ENCODE peak calls at places on chromosomes 16 and 17, in nine cellular contexts. J is stomach; S is Peyer's patch; A is tibial artery; G is GM23248; F is iPS DF 6.9; T is CD8-positive, alpha-beta T cell; N is CD4-positive, alpha-beta memory T cell; V is effector memory CD4-positive, alpha-beta T cell. Z is an unnamed sample. For H3K36me3, the result is how much of the 10 kb centered on the place peaks cover.

GRCh38 chr17:78381601-78382168 is 3.2 kb downstream of the PGS1 start:
- DNase-seq in J (no peak), A (no peak), G (peak), N (peak), S (peak), F (no peak), V (peak), T (no peak), Z (no peak)

GRCh38 chr16:79163666-79164377 is 436.7 kb downstream of the MAF start:
- DNase-seq in S (peak), V (no peak), T (no peak), F (no peak), A (no peak), G (no peak), N (no peak), J (no peak), Z (no peak)

GRCh38 chr16:79751785-79752184 is 151.2 kb upstream of the MAF start:
- DNase-seq in S (peak), T (no peak), F (no peak), A (peak), J (no peak), N (no peak), V (no peak), G (peak), Z (no peak)

GRCh38 chr17:57296231-57296630 is 39.9 kb downstream of the MSI2 start:
- DNase-seq in V (no peak), T (no peak), J (no peak), S (no peak), G (no peak), N (no peak), F (no peak), A (no peak), Z (peak)

GRCh38 chr16:88649195-88649923 is 1.5 kb downstream of the CYBA start:
- DNase-seq in N (no peak), S (peak), J (no peak), T (no peak), G (no peak), F (no peak), V (no peak), A (no peak), Z (peak)

GRCh38 chr16:54050281-54051210 is 236.0 kb downstream of the IRX3 start:
- DNase-seq in S (no peak), A (no peak), T (no peak), N (no peak), G (no peak), J (no peak), V (no peak), F (peak), Z (peak)

GRCh38 chr16:80997139-80997798 is 9.4 kb downstream of the CMC2 start:
- DNase-seq in S (no peak), T (no peak), F (no peak), A (no peak), G (peak), V (no peak), J (no peak), N (no peak), Z (no peak)

GRCh38 chr16:9761870-9762269 is 420.4 kb downstream of the GRIN2A start:
- DNase-seq in G (no peak), V (no peak), F (no peak), N (no peak), T (no peak), A (no peak), S (no peak), J (no peak), Z (no peak)

GRCh38 chr16:21101631-21102420 is 48.8 kb downstream of the DNAH3 start:
- DNase-seq in V (no peak), N (no peak), J (peak), F (no peak), T (no peak), S (peak), G (peak), A (no peak), Z (peak)

GRCh38 chr17:41530062-41531048 is 2.2 kb upstream of the KRT19 start:
- DNase-seq in N (no peak), T (no peak), J (peak), V (no peak), S (peak), G (peak), F (no peak), A (no peak), Z (no peak)

GRCh38 chr16:11349599-11350276 is 4.5 kb downstream of the RMI2 start:
- DNase-seq in A (peak), V (no peak), T (no peak), J (peak), G (peak), N (no peak), F (no peak), S (peak), Z (peak)

GRCh38 chr16:29943846-29944669 is 17.8 kb upstream of the TMEM219 start:
- DNase-seq in A (peak), S (peak), G (peak), J (peak), F (peak), V (no peak), T (no peak), N (no peak), Z (peak)

GRCh38 chr17:8001976-8002645 is at the start of gene GUCY2D:
- DNase-seq in A (no peak), N (no peak), J (no peak), F (no peak), V (no peak), T (no peak), G (no peak), S (peak), Z (no peak)

GRCh38 chr17:80781851-80782277 is 209.8 kb upstream of the CHMP6 start:
- DNase-seq in T (no peak), G (no peak), S (no peak), J (no peak), A (no peak), V (no peak), N (no peak), F (no peak), Z (no peak)

GRCh38 chr17:2433696-2434095 is 32.8 kb upstream of the MNT start:
- DNase-seq in G (peak), F (no peak), A (no peak), J (no peak), S (no peak), T (no peak), V (no peak), N (no peak), Z (no peak)

GRCh38 chr17:38921756-38922411 is 3.5 kb upstream of the LASP1NB start:
- DNase-seq in J (peak), S (peak), V (no peak), G (peak), F (no peak), A (no peak), N (no peak), T (peak), Z (no peak)

GRCh38 chr16:79716645-79717323 is 116.2 kb upstream of the MAF start:
- DNase-seq in G (no peak), N (no peak), J (no peak), T (no peak), A (no peak), V (no peak), F (no peak), S (no peak), Z (no peak)

GRCh38 chr17:60145006-60145935 is 4.5 kb upstream of the CA4 start:
- DNase-seq in N (no peak), S (no peak), T (no peak), V (no peak), G (peak), F (no peak), J (no peak), A (no peak), Z (no peak)

GRCh38 chr16:80938035-80938927 is 68.4 kb downstream of the CMC2 start:
- DNase-seq in F (no peak), T (no peak), A (peak), G (peak), J (no peak), S (peak), N (no peak), V (no peak), Z (no peak)

GRCh38 chr16:4664538-4665418 is 28.6 kb upstream of the NUDT16L1 start:
- DNase-seq in S (peak), G (no peak), V (peak), A (no peak), N (peak), F (no peak), T (peak), J (peak), Z (no peak)

GRCh38 chr16:55871411-55872038 is 3.6 kb downstream of the CES5A start:
- DNase-seq in F (no peak), J (no peak), A (no peak), T (no peak), G (no peak), V (no peak), S (no peak), N (no peak), Z (no peak)

GRCh38 chr16:55873122-55873521 is 2.1 kb downstream of the CES5A start:
- DNase-seq in V (no peak), J (no peak), A (no peak), T (no peak), N (no peak), F (no peak), G (no peak), S (no peak), Z (no peak)

GRCh38 chr16:55872130-55872529 is 3.0 kb downstream of the CES5A start:
- DNase-seq in T (no peak), G (no peak), S (no peak), A (no peak), V (no peak), J (no peak), N (no peak), F (no peak), Z (no peak)

GRCh38 chr16:55868137-55868536 is 7.0 kb downstream of the CES5A start:
- DNase-seq in F (no peak), A (no peak), N (no peak), J (no peak), G (no peak), V (no peak), S (no peak), T (no peak), Z (no peak)

GRCh38 chr16:55868980-55869379 is 6.2 kb downstream of the CES5A start:
- DNase-seq in G (no peak), V (no peak), T (no peak), N (no peak), A (no peak), F (no peak), J (no peak), S (no peak), Z (no peak)
- H3K27ac ChIP-seq in G (no peak), V (no peak), T (no peak), N (no peak), A (no peak), F (no peak), J (no peak), S (no peak), Z (no peak)

GRCh38 chr17:34847939-34848338 is 113.3 kb downstream of the CCT6B start:
- DNase-seq in F (no peak), A (no peak), N (no peak), V (no peak), G (no peak), J (no peak), T (no peak), S (no peak), Z (no peak)
- H3K4me3 ChIP-seq in F (no peak), A (no peak), N (no peak), V (no peak), G (no peak), J (no peak), T (no peak), S (no peak), Z (no peak)

DNA sequence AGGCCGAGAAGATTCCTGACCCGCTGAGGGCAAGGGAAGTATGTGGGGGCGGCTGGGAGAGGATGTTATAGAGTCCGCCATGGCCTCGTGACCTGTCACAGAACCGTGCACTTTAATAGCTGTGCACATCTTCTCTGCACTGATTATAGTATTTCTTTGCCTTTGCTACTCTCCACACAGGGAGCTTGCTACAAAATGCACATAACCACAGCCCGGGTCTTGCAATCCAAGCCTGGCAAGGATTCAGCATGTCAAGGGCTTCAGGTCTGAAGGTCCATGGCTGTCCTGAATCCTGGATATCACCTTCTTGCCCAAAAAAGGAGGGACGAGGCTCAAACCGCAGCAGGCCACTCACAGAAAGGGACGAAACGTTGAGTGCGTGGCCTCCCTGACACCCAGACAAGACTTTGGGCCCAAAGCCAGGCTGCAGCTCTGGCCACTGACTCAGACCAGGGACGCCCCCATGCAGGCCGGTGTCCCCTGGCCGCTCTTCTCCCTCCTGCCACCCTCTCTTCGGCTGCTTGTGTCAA is 43.7 kb downstream of the USP22 start:
- DNase-seq in G (peak), S (no peak), A (no peak), J (no peak), F (no peak), N (no peak), T (no peak), V (no peak), Z (no peak)
- H3K36me3 ChIP-seq in G (under half), S (under half), A (under half), J (under half), F (under half), N (under half), T (under half), V (under half), Z (half or more)

GRCh38 chr17:43845772-43846171 is 1.2 kb upstream of the CD300LG start:
- DNase-seq in S (no peak), J (no peak), N (no peak), G (no peak), V (no peak), T (no peak), A (no peak), F (no peak), Z (no peak)

GRCh38 chr17:43846963-43847369 is at the start of gene CD300LG:
- DNase-seq in G (peak), J (no peak), F (no peak), V (no peak), N (no peak), A (no peak), S (no peak), T (no peak), Z (no peak)

GRCh38 chr17:43848601-43849000 is 1.6 kb downstream of the CD300LG start:
- DNase-seq in T (no peak), F (no peak), A (no peak), S (no peak), N (no peak), V (no peak), J (no peak), G (no peak), Z (no peak)

GRCh38 chr17:43844241-43844640 is 2.7 kb upstream of the CD300LG start:
- DNase-seq in G (no peak), F (no peak), J (no peak), A (no peak), T (no peak), S (no peak), V (no peak), N (no peak), Z (no peak)

DNA sequence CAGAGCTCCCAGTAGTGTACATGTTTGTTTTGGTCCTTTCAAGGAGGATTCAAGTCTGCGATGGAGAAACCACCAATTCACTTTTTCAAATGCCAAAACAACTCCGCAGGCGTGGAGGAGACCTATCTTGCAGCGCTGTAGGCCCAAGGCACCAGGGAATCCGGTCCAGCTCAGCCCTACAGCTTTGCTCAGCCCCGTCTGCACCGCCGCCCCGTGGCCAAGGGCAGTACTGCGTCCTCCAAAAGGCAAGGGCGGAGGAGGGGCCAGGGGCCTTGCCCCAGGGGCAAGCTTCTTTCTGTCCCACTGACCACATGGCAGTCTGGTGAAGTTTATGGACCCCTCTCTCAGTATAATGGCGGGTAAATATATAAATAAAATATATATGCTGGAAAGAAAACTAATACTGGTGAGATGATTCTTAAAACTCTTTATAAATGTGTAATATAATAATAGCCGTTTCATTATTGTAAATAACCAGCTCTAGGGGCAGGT is 709 bp upstream of the CD300LG start:
- DNase-seq in T (peak), S (peak), F (peak), V (peak), G (peak), J (peak), N (peak), A (peak), Z (peak)
- H3K27ac ChIP-seq in T (no peak), S (no peak), F (no peak), V (no peak), G (no peak), J (no peak), N (no peak), A (no peak), Z (no peak)

GRCh38 chr17:74759941-74760340 is 11.5 kb downstream of the NHERF1 start:
- DNase-seq in A (no peak), F (no peak), N (peak), J (peak), G (no peak), T (no peak), V (no peak), S (no peak), Z (no peak)
- H3K4me3 ChIP-seq in A (no peak), F (no peak), N (peak), J (peak), G (no peak), T (peak), V (peak), S (peak), Z (no peak)

GRCh38 chr17:64503341-64503740 is 2.7 kb downstream of the DDX5 start:
- DNase-seq in S (no peak), T (no peak), V (no peak), G (peak), J (no peak), F (no peak), A (no peak), N (no peak), Z (no peak)
- H3K36me3 ChIP-seq in S (under half), T (half or more), V (half or more), G (half or more), J (half or more), F (under half), A (half or more), N (half or more), Z (half or more)

GRCh38 chr16:49620868-49621239 is 235.1 kb downstream of the ZNF423 start:
- DNase-seq in T (no peak), F (no peak), N (no peak), G (no peak), S (no peak), J (no peak), V (no peak), A (no peak), Z (no peak)

GRCh38 chr16:49621240-49622083 is 234.4 kb downstream of the ZNF423 start:
- DNase-seq in A (no peak), S (no peak), J (no peak), G (no peak), V (no peak), N (no peak), T (no peak), F (no peak), Z (no peak)

GRCh38 chr16:49623501-49624266 is 232.2 kb downstream of the ZNF423 start:
- DNase-seq in S (no peak), J (no peak), T (no peak), A (no peak), N (no peak), V (no peak), G (no peak), F (no peak), Z (no peak)

GRCh38 chr16:49622084-49622390 is 233.9 kb downstream of the ZNF423 start:
- DNase-seq in S (no peak), A (no peak), J (no peak), N (no peak), F (no peak), V (no peak), T (no peak), G (no peak), Z (no peak)

DNA sequence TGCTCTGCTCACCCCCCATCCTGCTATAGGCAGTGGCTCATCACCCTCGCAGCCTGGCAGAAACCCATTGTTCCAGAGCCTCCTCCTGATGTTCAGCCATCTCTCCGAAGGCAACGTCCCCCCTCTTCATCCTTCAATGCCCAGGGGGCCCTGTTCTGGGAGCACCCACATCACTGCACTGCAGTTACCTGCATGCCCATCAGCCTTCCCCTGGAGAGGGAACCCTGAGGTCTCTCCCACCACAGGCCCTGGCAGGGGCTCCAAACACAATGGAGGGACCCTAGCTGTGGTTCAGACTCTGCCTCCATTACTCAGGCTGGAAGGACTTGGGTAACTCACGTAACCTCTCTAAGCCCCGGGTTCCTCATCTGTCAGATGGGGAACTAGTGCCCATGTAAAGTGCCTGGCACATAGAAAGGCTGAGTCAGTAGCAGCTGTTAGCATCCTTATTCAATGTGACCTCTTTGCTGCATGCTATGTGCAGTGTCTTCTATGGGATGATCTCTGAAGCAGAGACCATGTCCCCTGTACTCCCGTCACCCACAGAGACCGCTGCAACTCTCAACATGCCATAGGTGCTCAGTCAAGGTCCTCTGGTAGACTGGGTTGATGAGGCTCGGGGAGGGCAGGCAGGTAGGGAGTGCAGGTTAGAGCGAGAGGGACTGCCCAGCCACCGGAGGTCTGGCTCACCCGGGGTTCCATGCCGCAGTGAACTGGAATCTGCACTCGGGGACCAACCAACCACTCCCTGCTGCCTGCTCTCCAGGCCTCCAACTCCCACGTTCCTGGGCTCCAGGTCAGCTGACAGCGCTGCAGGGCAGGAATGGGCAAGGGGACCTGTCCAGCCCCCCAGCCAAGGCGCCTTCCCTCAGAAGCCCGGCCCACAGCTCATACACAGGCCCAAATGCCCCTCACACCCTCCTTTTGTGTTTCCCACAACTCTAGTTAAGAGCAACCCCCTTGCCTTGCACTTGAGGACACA is 233.2 kb downstream of the ZNF423 start:
- DNase-seq in V (no peak), N (no peak), T (no peak), F (no peak), A (no peak), S (no peak), G (no peak), J (no peak), Z (no peak)
- H3K27ac ChIP-seq in V (no peak), N (no peak), T (no peak), F (no peak), A (no peak), S (no peak), G (no peak), J (no peak), Z (no peak)

GRCh38 chr16:2858245-2859025 is 465 bp upstream of the PRSS22 start:
- DNase-seq in T (no peak), G (no peak), A (no peak), J (peak), V (no peak), N (no peak), S (peak), F (no peak), Z (no peak)
- H3K4me3 ChIP-seq in T (peak), G (no peak), A (no peak), J (peak), V (peak), N (no peak), S (peak), F (peak), Z (no peak)

GRCh38 chr16:69260019-69260418 is 51.1 kb upstream of the VPS4A start:
- DNase-seq in T (no peak), S (no peak), F (peak), A (no peak), N (no peak), V (no peak), G (no peak), J (no peak), Z (no peak)

GRCh38 chr16:69266334-69267063 is 44.7 kb upstream of the VPS4A start:
- DNase-seq in G (no peak), T (no peak), J (no peak), S (no peak), N (no peak), V (no peak), A (no peak), F (no peak), Z (no peak)

GRCh38 chr16:69260506-69260905 is 50.6 kb upstream of the VPS4A start:
- DNase-seq in A (no peak), G (no peak), V (no peak), F (no peak), T (no peak), N (no peak), S (no peak), J (no peak), Z (no peak)
- H3K36me3 ChIP-seq in A (under half), G (under half), V (under half), F (under half), T (under half), N (under half), S (under half), J (under half), Z (under half)

Z was measured in SJCRH30.